ENCODE peak calls at places on chromosomes 16 and 17, in four cellular contexts. A is HCT116, N is stomach, D is A549. Q is an unnamed sample.

GRCh38 chr16:31695667-31696066 is 168.0 kb downstream of the AHSP start:
- DNase-seq in A (no peak), N (no peak), D (no peak), Q (no peak)

GRCh38 chr17:2034157-2034556 is 4.2 kb downstream of the DPH1 start:
- DNase-seq in A (no peak), N (no peak), D (no peak), Q (no peak)

GRCh38 chr16:89828199-89828869 is at the start of gene SPIRE2:
- DNase-seq in A (no peak), N (peak; percentile 75), D (no peak), Q (peak; percentile 84)

GRCh38 chr17:75878174-75878998 is at the start of gene TRIM47:
- DNase-seq in A (no peak), N (peak; percentile 68), D (peak; percentile 75), Q (peak; percentile 55)

GRCh38 chr16:88769617-88770458 is 15.2 kb downstream of the PIEZO1 start:
- DNase-seq in A (no peak), N (no peak), D (peak; percentile 66), Q (peak; percentile 84)

GRCh38 chr17:75914643-75915265 is 10.1 kb upstream of the MRPL38 start:
- DNase-seq in A (no peak), N (no peak), D (no peak), Q (no peak)

GRCh38 chr16:48526058-48526957 is 83.7 kb downstream of the N4BP1 start:
- DNase-seq in A (peak; percentile 66), N (peak; percentile 57), D (peak; percentile 44), Q (peak; percentile 16)

GRCh38 chr16:8776193-8776592 is 21.2 kb downstream of the TMEM186 start:
- DNase-seq in A (no peak), N (no peak), D (no peak), Q (no peak)

GRCh38 chr16:48384305-48384981 is 770 bp downstream of the SIAH1 start:
- DNase-seq in A (no peak), N (peak; percentile 59), D (peak; percentile 71), Q (peak; percentile 78)

GRCh38 chr17:45946841-45947256 is 52.2 kb upstream of the STH start:
- DNase-seq in A (no peak), N (no peak), D (no peak), Q (no peak)

GRCh38 chr16:57619606-57620315 is 8.7 kb upstream of the ADGRG1 start:
- DNase-seq in A (no peak), N (peak; percentile 85), D (no peak), Q (no peak)

GRCh38 chr17:81200695-81201580 is 21.8 kb downstream of the CEP131 start:
- DNase-seq in A (peak; percentile 54), N (peak; percentile 79), D (peak; percentile 92), Q (peak; percentile 79)

GRCh38 chr17:57106107-57106835 is 21.2 kb downstream of the AKAP1 start:
- DNase-seq in A (peak; percentile 64), N (no peak), D (no peak), Q (peak; percentile 9)

GRCh38 chr17:74795327-74796020 is 19.3 kb upstream of the NAT9 start:
- DNase-seq in A (no peak), N (no peak), D (no peak), Q (no peak)

GRCh38 chr16:57419506-57419905 is 14.9 kb downstream of the CCL17 start:
- DNase-seq in A (no peak), N (peak; percentile 4), D (no peak), Q (no peak)

GRCh38 chr16:81883235-81883634 is 104.1 kb downstream of the PLCG2 start:
- DNase-seq in A (no peak), N (no peak), D (no peak), Q (no peak)

GRCh38 chr16:68517606-68518161 is 21.4 kb upstream of the ZFP90 start:
- DNase-seq in A (no peak), N (no peak), D (no peak), Q (no peak)

GRCh38 chr17:44940321-44940720 is 7.3 kb downstream of the KIF18B start:
- DNase-seq in A (no peak), N (no peak), D (peak; percentile 84), Q (no peak)

GRCh38 chr16:25750489-25750888 is 58.7 kb downstream of the HS3ST4 start:
- DNase-seq in A (no peak), N (no peak), D (no peak), Q (no peak)

GRCh38 chr17:43814714-43815113 is 18.2 kb downstream of the MPP3 start:
- DNase-seq in A (no peak), N (no peak), D (no peak), Q (no peak)

GRCh38 chr17:75060434-75061054 is 13.5 kb downstream of the KCTD2 start:
- DNase-seq in A (no peak), N (no peak), D (no peak), Q (no peak)

GRCh38 chr17:71428897-71429296 is 691.9 kb upstream of the SOX9 start:
- DNase-seq in A (no peak), N (no peak), D (no peak), Q (no peak)

GRCh38 chr17:69423450-69423849 is 9.0 kb downstream of the MAP2K6 start:
- DNase-seq in A (no peak), N (no peak), D (no peak), Q (no peak)

GRCh38 chr16:4316732-4317461 is 1.0 kb downstream of the GLIS2 start:
- DNase-seq in A (no peak), N (peak; percentile 74), D (no peak), Q (no peak)

GRCh38 chr16:4319454-4319853 is 3.6 kb downstream of the GLIS2 start:
- DNase-seq in A (no peak), N (peak; percentile 46), D (no peak), Q (no peak)

GRCh38 chr16:4316103-4316731 is 350 bp downstream of the GLIS2 start:
- DNase-seq in A (no peak), N (no peak), D (no peak), Q (no peak)

GRCh38 chr16:4318171-4318910 is 2.5 kb downstream of the GLIS2 start:
- DNase-seq in A (no peak), N (no peak), D (no peak), Q (no peak)

DNA sequence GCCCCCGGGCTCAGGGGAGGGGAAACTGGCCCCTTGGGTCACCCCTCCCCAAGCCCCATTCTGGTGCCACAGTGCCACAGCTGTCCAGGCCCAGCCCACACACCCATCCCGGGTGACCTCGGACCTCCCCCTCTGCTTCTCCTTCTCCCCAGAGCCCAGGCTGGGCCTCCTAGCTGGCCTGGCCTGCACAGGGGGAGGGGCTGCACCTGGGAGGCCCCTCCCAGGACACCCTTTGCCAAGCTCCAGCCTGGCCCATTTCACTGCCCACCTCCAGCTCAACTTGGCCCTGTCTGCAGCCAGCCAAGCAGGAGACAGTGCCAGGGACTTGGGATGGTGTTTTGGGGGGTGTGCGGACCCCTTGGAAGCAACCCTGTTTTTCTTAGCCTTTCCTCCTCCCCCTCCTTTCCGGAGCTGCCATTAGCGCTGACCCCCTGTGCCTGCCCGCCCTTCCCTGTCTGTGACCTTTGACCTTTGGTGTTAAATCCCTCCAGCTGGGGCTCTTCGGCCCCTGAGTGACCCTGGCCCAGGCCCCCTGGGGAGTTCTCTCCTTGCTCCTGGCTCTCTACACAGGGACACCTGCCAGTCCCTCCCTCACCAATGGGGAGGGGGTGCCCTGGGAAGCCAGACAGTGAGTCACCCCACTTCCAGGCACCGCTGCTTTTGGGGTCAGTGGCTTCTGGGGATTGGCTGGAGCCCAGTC is 1.8 kb downstream of the GLIS2 start:
- DNase-seq in A (no peak), N (no peak), D (no peak), Q (no peak)
- TF ChIP-seq POLR2A in A (no peak), N (no peak), D (no peak), Q (no peak)

GRCh38 chr16:67029249-67030096 is 524 bp downstream of the CBFB start:
- DNase-seq in A (no peak), N (peak; percentile 66), D (peak; percentile 36), Q (peak; percentile 83)
- TF ChIP-seq POLR2A in A (no peak), N (no peak), D (peak; percentile 18), Q (no peak)

GRCh38 chr17:38853292-38854219 is at the start of gene RPL23:
- DNase-seq in A (peak; percentile 95), N (peak; percentile 96), D (peak; percentile 93), Q (peak; percentile 97)
- TF ChIP-seq POLR2A in A (peak; percentile 98), N (no peak), D (peak; percentile 97), Q (peak; percentile 98)

GRCh38 chr16:22297114-22297870 is at the start of gene POLR3E:
- DNase-seq in A (peak; percentile 93), N (peak; percentile 100), D (peak; percentile 93), Q (peak; percentile 100)
- TF ChIP-seq POLR2A in A (peak; percentile 53), N (no peak), D (peak; percentile 44), Q (peak; percentile 73)

DNA sequence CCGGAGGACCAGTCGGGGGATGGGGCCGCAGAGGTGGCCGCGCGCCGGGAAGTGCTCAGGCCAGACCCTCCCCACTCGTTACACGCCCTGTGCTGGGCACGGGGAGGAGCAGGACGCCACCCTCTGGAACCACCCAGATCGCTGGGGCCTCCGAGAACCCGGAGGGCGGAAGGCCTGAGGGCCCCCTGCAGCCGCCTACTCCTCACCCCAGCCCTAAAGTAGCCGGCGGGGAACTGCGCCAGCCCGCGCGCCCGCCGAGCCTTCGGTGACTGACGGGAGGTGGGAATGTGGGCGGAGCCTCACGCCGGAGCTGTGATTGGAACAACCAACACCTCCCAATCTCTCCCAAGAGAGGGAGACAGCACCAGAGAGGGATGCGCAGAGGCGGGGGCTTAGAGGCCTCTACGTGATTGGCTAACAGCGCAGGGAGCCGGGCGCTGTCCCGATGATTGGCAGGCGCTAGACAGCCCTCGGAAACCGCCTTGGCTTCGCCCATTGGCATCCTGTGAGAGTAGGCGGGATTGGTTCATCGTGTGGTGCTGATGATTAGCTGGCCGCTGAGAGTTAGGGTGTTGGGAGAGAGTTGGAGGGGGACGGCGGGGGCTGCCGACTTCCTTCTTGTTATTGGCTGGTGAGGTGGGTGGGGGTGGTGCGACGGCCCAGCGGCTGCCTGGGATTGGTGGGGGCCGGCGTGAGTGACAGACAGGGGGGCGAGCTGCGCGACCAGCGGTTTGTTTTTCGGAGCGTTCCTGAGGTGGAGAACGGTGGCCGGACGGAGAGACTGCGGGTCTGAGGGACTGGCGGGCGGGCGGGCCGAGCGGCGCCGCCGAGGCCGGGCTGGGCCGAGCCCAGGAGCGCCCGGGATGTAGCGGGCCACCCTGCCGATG is at the start of gene MAP3K3:
- DNase-seq in A (peak; percentile 100), N (peak; percentile 98), D (peak; percentile 100), Q (peak; percentile 98)
- TF ChIP-seq POLR2A in A (peak; percentile 94), N (no peak), D (peak; percentile 90), Q (peak; percentile 50)

GRCh38 chr17:38870259-38871165 is 654 bp downstream of the LASP1 start:
- DNase-seq in A (no peak), N (peak; percentile 75), D (peak; percentile 68), Q (peak; percentile 79)
- TF ChIP-seq POLR2A in A (no peak), N (no peak), D (no peak), Q (peak; percentile 63)

Q was measured in erythroblast.